ENCODE peak calls at places on chromosomes 1 and 21, in four cellular contexts. One of them, this sample, is unnamed.

GRCh38 chr1:17149771-17150170 is 30.5 kb upstream of the PADI2 start:
- DNase-seq in cardiac muscle cell: no peak
- DNase-seq in midbrain: no peak
- DNase-seq in T-cell: no peak
- DNase-seq in this sample: no peak

GRCh38 chr1:206912445-206913095 is 9.2 kb downstream of the FCMR start:
- DNase-seq in midbrain: peak
- DNase-seq in T-cell: peak
- DNase-seq in cardiac muscle cell: peak
- DNase-seq in this sample: peak

GRCh38 chr1:118461154-118461553 is 276.1 kb upstream of the SPAG17 start:
- DNase-seq in T-cell: no peak
- DNase-seq in midbrain: no peak
- DNase-seq in cardiac muscle cell: no peak
- DNase-seq in this sample: no peak

GRCh38 chr21:27954806-27955205 is 987.9 kb upstream of the ADAMTS5 start:
- DNase-seq in cardiac muscle cell: no peak
- DNase-seq in midbrain: no peak
- DNase-seq in T-cell: no peak
- DNase-seq in this sample: no peak

GRCh38 chr1:242788771-242789170 is 264.3 kb upstream of the PLD5 start:
- DNase-seq in cardiac muscle cell: no peak
- DNase-seq in T-cell: no peak
- DNase-seq in midbrain: no peak
- DNase-seq in this sample: no peak

GRCh38 chr1:187032316-187032981 is 203.7 kb downstream of the PLA2G4A start:
- DNase-seq in cardiac muscle cell: no peak
- DNase-seq in T-cell: no peak
- DNase-seq in midbrain: no peak
- DNase-seq in this sample: no peak

GRCh38 chr1:117032661-117033060 is 27.5 kb upstream of the TTF2 start:
- DNase-seq in midbrain: no peak
- DNase-seq in cardiac muscle cell: no peak
- DNase-seq in T-cell: no peak
- DNase-seq in this sample: no peak

GRCh38 chr1:115641762-115642167 is at the start of gene VANGL1:
- DNase-seq in cardiac muscle cell: peak
- DNase-seq in midbrain: no peak
- DNase-seq in T-cell: peak
- DNase-seq in this sample: peak

GRCh38 chr1:36466370-36467026 is 2.3 kb upstream of the MRPS15 start:
- DNase-seq in cardiac muscle cell: no peak
- DNase-seq in midbrain: no peak
- DNase-seq in T-cell: no peak
- DNase-seq in this sample: no peak

GRCh38 chr1:45331436-45332345 is 5.0 kb downstream of the HPDL start:
- DNase-seq in midbrain: no peak
- DNase-seq in cardiac muscle cell: no peak
- DNase-seq in T-cell: no peak
- DNase-seq in this sample: no peak

GRCh38 chr1:177546346-177546745 is 375.6 kb downstream of the BRINP2 start:
- DNase-seq in cardiac muscle cell: no peak
- DNase-seq in T-cell: no peak
- DNase-seq in midbrain: no peak
- DNase-seq in this sample: no peak

GRCh38 chr1:61050541-61051454 is 31.6 kb upstream of the NFIA start:
- DNase-seq in T-cell: no peak
- DNase-seq in cardiac muscle cell: peak
- DNase-seq in midbrain: no peak
- DNase-seq in this sample: no peak

GRCh38 chr1:116415699-116416533 is 42.9 kb downstream of the ATP1A1 start:
- DNase-seq in midbrain: peak
- DNase-seq in cardiac muscle cell: peak
- DNase-seq in T-cell: no peak
- DNase-seq in this sample: no peak

GRCh38 chr1:240602189-240602588 is 9.8 kb downstream of the GREM2 start:
- DNase-seq in cardiac muscle cell: no peak
- DNase-seq in T-cell: no peak
- DNase-seq in midbrain: no peak
- DNase-seq in this sample: no peak

GRCh38 chr1:101112051-101112770 is 86.6 kb upstream of the DPH5 start:
- DNase-seq in T-cell: peak
- DNase-seq in cardiac muscle cell: no peak
- DNase-seq in midbrain: peak
- DNase-seq in this sample: no peak

GRCh38 chr21:17854771-17855170 is 35.6 kb upstream of the C21orf91 start:
- DNase-seq in cardiac muscle cell: no peak
- DNase-seq in midbrain: no peak
- DNase-seq in T-cell: no peak
- DNase-seq in this sample: no peak

GRCh38 chr21:35441868-35442582 is 392.9 kb upstream of the RUNX1 start:
- DNase-seq in midbrain: no peak
- DNase-seq in cardiac muscle cell: no peak
- DNase-seq in T-cell: no peak
- DNase-seq in this sample: no peak

GRCh38 chr1:239354211-239354610 is 32.2 kb upstream of the CHRM3 start:
- DNase-seq in midbrain: no peak
- DNase-seq in T-cell: no peak
- DNase-seq in cardiac muscle cell: no peak
- DNase-seq in this sample: no peak

GRCh38 chr1:64687725-64688285 is 57.1 kb upstream of the RAVER2 start:
- DNase-seq in cardiac muscle cell: no peak
- DNase-seq in midbrain: no peak
- DNase-seq in T-cell: no peak
- DNase-seq in this sample: peak

GRCh38 chr1:15246960-15247614 is at the start of gene FHAD1:
- DNase-seq in cardiac muscle cell: peak
- DNase-seq in midbrain: no peak
- DNase-seq in T-cell: peak
- DNase-seq in this sample: peak

GRCh38 chr1:233082778-233083550 is 132.6 kb downstream of the NTPCR start:
- DNase-seq in cardiac muscle cell: no peak
- DNase-seq in T-cell: no peak
- DNase-seq in midbrain: no peak
- DNase-seq in this sample: no peak

This sample was measured in A549.